ENCODE peak calls at places on chromosomes 2 and 18, in eight cellular contexts. One of them, this sample, is unnamed.

GRCh38 chr18:27108842-27109241 is 76.3 kb downstream of the CHST9 start:
- DNase-seq in brain microvascular endothelial cell: no peak
- DNase-seq in ovary: no peak
- DNase-seq in body of pancreas: no peak
- DNase-seq in astrocyte of the spinal cord: no peak
- DNase-seq in GM20000: no peak
- DNase-seq in transverse colon: no peak
- DNase-seq in progenitor cell of endocrine pancreas: no peak
- DNase-seq in this sample: no peak

GRCh38 chr2:29115797-29116781 is 874 bp downstream of the CLIP4 start:
- DNase-seq in brain microvascular endothelial cell: peak; percentile 75
- DNase-seq in ovary: peak; percentile 58
- DNase-seq in body of pancreas: peak; percentile 61
- DNase-seq in astrocyte of the spinal cord: peak; percentile 74
- DNase-seq in GM20000: peak; percentile 76
- DNase-seq in transverse colon: peak; percentile 71
- DNase-seq in progenitor cell of endocrine pancreas: peak; percentile 17
- DNase-seq in this sample: peak; percentile 80

GRCh38 chr18:13240060-13240725 is 21.6 kb downstream of the LDLRAD4 start:
- DNase-seq in brain microvascular endothelial cell: no peak
- DNase-seq in ovary: no peak
- DNase-seq in body of pancreas: no peak
- DNase-seq in astrocyte of the spinal cord: no peak
- DNase-seq in GM20000: no peak
- DNase-seq in transverse colon: no peak
- DNase-seq in progenitor cell of endocrine pancreas: no peak
- DNase-seq in this sample: no peak

GRCh38 chr18:78970774-78971333 is 8.8 kb upstream of the SALL3 start:
- DNase-seq in brain microvascular endothelial cell: no peak
- DNase-seq in ovary: no peak
- DNase-seq in body of pancreas: no peak
- DNase-seq in astrocyte of the spinal cord: no peak
- DNase-seq in GM20000: no peak
- DNase-seq in transverse colon: no peak
- DNase-seq in progenitor cell of endocrine pancreas: no peak
- DNase-seq in this sample: no peak

GRCh38 chr2:98730053-98730850 is 680 bp downstream of the MGAT4A start:
- DNase-seq in brain microvascular endothelial cell: no peak
- DNase-seq in ovary: no peak
- DNase-seq in body of pancreas: peak; percentile 80
- DNase-seq in astrocyte of the spinal cord: no peak
- DNase-seq in GM20000: no peak
- DNase-seq in transverse colon: peak; percentile 70
- DNase-seq in progenitor cell of endocrine pancreas: peak; percentile 27
- DNase-seq in this sample: peak; percentile 50

GRCh38 chr2:239964399-239965185 is 60.5 kb downstream of the NDUFA10 start:
- DNase-seq in brain microvascular endothelial cell: no peak
- DNase-seq in ovary: peak; percentile 6
- DNase-seq in body of pancreas: no peak
- DNase-seq in astrocyte of the spinal cord: no peak
- DNase-seq in GM20000: no peak
- DNase-seq in transverse colon: no peak
- DNase-seq in progenitor cell of endocrine pancreas: no peak
- DNase-seq in this sample: no peak

GRCh38 chr2:113219889-113220641 is 46.3 kb downstream of the PSD4 start:
- DNase-seq in brain microvascular endothelial cell: peak; percentile 27
- DNase-seq in ovary: no peak
- DNase-seq in body of pancreas: peak; percentile 74
- DNase-seq in astrocyte of the spinal cord: peak; percentile 58
- DNase-seq in GM20000: no peak
- DNase-seq in transverse colon: peak; percentile 84
- DNase-seq in progenitor cell of endocrine pancreas: no peak
- DNase-seq in this sample: peak; percentile 62

GRCh38 chr2:26649322-26649721 is 8.2 kb upstream of the CIB4 start:
- DNase-seq in brain microvascular endothelial cell: no peak
- DNase-seq in ovary: no peak
- DNase-seq in body of pancreas: no peak
- DNase-seq in astrocyte of the spinal cord: no peak
- DNase-seq in GM20000: no peak
- DNase-seq in transverse colon: no peak
- DNase-seq in progenitor cell of endocrine pancreas: peak; percentile 0
- DNase-seq in this sample: no peak

DNA sequence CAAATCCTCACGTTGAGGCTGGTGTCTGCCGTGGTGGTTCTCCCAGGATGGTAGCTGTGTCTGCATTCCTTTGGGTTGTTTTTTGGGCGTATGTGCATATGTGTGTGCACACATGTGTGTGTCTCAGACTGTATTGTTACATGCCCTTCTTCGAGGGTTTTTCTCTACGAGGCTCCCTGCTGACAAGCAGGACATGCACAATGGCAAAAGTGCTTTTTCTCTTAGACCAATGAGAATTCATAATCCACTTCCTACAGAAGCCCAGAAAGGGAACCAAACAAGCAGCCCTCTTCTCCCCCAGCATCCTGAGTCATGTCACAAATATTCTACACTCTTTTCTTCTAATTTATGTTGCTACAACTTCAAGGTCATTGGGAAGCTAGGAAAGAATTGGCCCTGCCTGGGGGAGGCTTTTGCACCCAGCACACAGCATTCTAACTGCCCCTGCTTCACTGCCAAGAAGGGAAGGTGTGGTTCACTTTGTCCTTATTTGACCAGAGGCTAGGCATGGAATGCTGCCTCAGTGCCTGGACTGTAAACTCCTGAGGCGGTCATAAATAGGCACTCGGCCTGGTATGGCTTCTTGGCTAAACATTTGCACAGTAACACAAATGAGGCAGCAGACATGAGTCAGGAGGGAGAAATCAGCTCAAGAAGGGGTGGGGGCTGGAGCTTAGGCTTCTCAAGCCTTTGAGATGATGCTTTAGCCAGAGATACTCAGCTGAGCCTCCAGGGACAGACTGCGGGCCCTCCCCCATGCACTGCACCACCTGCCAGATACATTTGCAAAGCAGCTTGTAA is 92.6 kb upstream of the KLF7 start:
- DNase-seq in brain microvascular endothelial cell: peak; percentile 97
- DNase-seq in ovary: peak; percentile 75
- DNase-seq in body of pancreas: peak; percentile 38
- DNase-seq in astrocyte of the spinal cord: peak; percentile 99
- DNase-seq in GM20000: no peak
- DNase-seq in transverse colon: peak; percentile 78
- DNase-seq in progenitor cell of endocrine pancreas: no peak
- DNase-seq in this sample: peak; percentile 63
- TF ChIP-seq CTCF in brain microvascular endothelial cell: peak; percentile 28
- TF ChIP-seq CTCF in ovary: no peak
- TF ChIP-seq CTCF in body of pancreas: no peak
- TF ChIP-seq CTCF in astrocyte of the spinal cord: no peak
- TF ChIP-seq CTCF in GM20000: no peak
- TF ChIP-seq CTCF in transverse colon: peak; percentile 35
- TF ChIP-seq CTCF in progenitor cell of endocrine pancreas: no peak
- TF ChIP-seq CTCF in this sample: no peak

DNA sequence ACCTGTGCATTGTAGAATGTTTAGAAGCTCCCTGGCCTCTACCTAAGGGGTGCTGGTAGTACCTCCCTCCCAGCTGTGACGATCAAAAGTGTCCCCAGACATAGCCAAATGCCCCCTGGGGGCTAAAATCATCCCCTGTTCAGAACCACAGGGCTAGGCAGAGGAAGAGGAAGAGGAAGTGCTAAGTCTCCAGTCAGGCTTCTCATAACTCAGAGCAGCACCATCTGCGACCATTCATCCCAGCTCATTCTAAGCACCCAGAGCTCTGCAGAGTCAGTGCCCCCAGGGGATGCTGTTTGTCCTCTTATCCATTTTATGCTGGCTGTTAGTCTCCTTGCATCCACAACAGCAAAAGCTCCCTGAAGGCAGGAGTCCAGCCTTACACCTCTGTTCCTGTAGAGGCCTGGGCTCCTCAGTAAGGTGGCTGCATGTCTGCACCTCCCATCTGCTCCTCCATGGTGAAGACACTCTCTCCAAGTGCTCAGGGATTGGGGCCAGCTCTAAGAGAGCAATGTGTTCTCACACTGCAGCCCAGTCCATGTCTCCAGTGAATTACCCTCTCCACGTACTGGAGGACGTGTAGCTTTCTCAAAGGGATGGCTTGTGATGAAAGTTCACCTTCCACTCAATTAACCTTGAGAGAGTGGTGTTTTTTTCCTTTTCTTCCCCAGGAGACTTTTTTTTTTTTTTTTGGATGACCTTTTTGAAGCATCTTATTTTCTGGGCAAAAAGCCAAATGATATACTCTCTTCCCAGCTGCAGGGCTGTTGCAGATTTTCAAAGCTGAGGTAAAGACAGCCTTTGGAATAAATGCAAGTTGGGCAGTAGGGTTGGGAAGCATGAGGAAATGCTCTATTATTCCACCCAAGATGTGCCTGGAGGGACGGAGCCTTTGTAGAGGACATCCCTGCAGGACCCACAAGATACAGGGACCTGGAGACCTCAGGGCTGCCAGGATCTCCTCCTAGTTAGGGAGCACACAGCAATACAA is 158.9 kb upstream of the SLC14A2 start:
- DNase-seq in brain microvascular endothelial cell: no peak
- DNase-seq in ovary: peak; percentile 18
- DNase-seq in body of pancreas: peak; percentile 4
- DNase-seq in astrocyte of the spinal cord: no peak
- DNase-seq in GM20000: no peak
- DNase-seq in transverse colon: no peak
- DNase-seq in progenitor cell of endocrine pancreas: no peak
- DNase-seq in this sample: no peak
- TF ChIP-seq CTCF in brain microvascular endothelial cell: no peak
- TF ChIP-seq CTCF in ovary: no peak
- TF ChIP-seq CTCF in body of pancreas: no peak
- TF ChIP-seq CTCF in astrocyte of the spinal cord: no peak
- TF ChIP-seq CTCF in GM20000: no peak
- TF ChIP-seq CTCF in transverse colon: no peak
- TF ChIP-seq CTCF in progenitor cell of endocrine pancreas: no peak
- TF ChIP-seq CTCF in this sample: no peak

GRCh38 chr18:50508228-50508627 is 51.7 kb upstream of the MAPK4 start:
- DNase-seq in brain microvascular endothelial cell: no peak
- DNase-seq in ovary: no peak
- DNase-seq in body of pancreas: no peak
- DNase-seq in astrocyte of the spinal cord: no peak
- DNase-seq in GM20000: no peak
- DNase-seq in transverse colon: no peak
- DNase-seq in progenitor cell of endocrine pancreas: no peak
- DNase-seq in this sample: no peak

GRCh38 chr18:50509012-50509411 is 50.9 kb upstream of the MAPK4 start:
- DNase-seq in brain microvascular endothelial cell: no peak
- DNase-seq in ovary: no peak
- DNase-seq in body of pancreas: no peak
- DNase-seq in astrocyte of the spinal cord: no peak
- DNase-seq in GM20000: no peak
- DNase-seq in transverse colon: no peak
- DNase-seq in progenitor cell of endocrine pancreas: no peak
- DNase-seq in this sample: no peak

GRCh38 chr18:50506362-50506761 is 53.5 kb upstream of the MAPK4 start:
- DNase-seq in brain microvascular endothelial cell: no peak
- DNase-seq in ovary: no peak
- DNase-seq in body of pancreas: no peak
- DNase-seq in astrocyte of the spinal cord: no peak
- DNase-seq in GM20000: no peak
- DNase-seq in transverse colon: no peak
- DNase-seq in progenitor cell of endocrine pancreas: no peak
- DNase-seq in this sample: no peak

DNA sequence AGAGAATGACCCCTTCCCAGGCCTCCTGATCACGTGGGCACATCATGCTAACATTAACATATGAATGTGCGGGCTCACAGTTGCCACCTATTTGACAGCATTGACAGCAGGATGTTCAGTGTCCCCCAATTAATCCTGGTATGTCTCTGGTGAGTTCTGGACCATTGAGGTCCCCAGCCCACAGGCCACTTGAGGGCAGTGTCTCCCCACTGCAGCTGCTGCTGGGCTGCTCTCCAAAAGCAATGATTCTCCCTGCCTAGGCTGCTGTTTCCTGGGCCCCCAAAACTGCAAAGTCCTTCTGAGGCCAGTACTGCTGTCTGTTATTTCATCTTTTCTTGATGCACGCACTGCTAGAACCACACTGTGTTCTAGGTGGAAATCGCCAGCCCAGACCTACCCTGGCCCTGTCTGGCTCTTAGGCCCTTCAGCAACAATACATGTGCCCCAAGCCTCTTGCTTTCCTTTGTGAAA is 52.7 kb upstream of the MAPK4 start:
- DNase-seq in brain microvascular endothelial cell: peak; percentile 14
- DNase-seq in ovary: peak; percentile 30
- DNase-seq in body of pancreas: peak; percentile 52
- DNase-seq in astrocyte of the spinal cord: no peak
- DNase-seq in GM20000: peak; percentile 29
- DNase-seq in transverse colon: peak; percentile 46
- DNase-seq in progenitor cell of endocrine pancreas: peak; percentile 41
- DNase-seq in this sample: no peak
- TF ChIP-seq CTCF in brain microvascular endothelial cell: peak; percentile 55
- TF ChIP-seq CTCF in ovary: no peak
- TF ChIP-seq CTCF in body of pancreas: peak; percentile 64
- TF ChIP-seq CTCF in astrocyte of the spinal cord: peak; percentile 42
- TF ChIP-seq CTCF in GM20000: peak; percentile 26
- TF ChIP-seq CTCF in transverse colon: peak; percentile 62
- TF ChIP-seq CTCF in progenitor cell of endocrine pancreas: peak; percentile 83
- TF ChIP-seq CTCF in this sample: peak; percentile 11

GRCh38 chr2:238306680-238306998 is 13.7 kb upstream of the TRAF3IP1 start:
- DNase-seq in brain microvascular endothelial cell: no peak
- DNase-seq in ovary: no peak
- DNase-seq in body of pancreas: no peak
- DNase-seq in astrocyte of the spinal cord: no peak
- DNase-seq in GM20000: no peak
- DNase-seq in transverse colon: no peak
- DNase-seq in progenitor cell of endocrine pancreas: no peak
- DNase-seq in this sample: no peak

GRCh38 chr2:238304116-238304515 is 15.7 kb upstream of the PER2 start:
- DNase-seq in brain microvascular endothelial cell: no peak
- DNase-seq in ovary: no peak
- DNase-seq in body of pancreas: no peak
- DNase-seq in astrocyte of the spinal cord: no peak
- DNase-seq in GM20000: no peak
- DNase-seq in transverse colon: no peak
- DNase-seq in progenitor cell of endocrine pancreas: no peak
- DNase-seq in this sample: no peak

GRCh38 chr2:238305965-238306679 is 14.2 kb upstream of the TRAF3IP1 start:
- DNase-seq in brain microvascular endothelial cell: no peak
- DNase-seq in ovary: no peak
- DNase-seq in body of pancreas: no peak
- DNase-seq in astrocyte of the spinal cord: no peak
- DNase-seq in GM20000: no peak
- DNase-seq in transverse colon: peak; percentile 53
- DNase-seq in progenitor cell of endocrine pancreas: no peak
- DNase-seq in this sample: no peak

GRCh38 chr2:238302751-238303150 is 14.3 kb upstream of the PER2 start:
- DNase-seq in brain microvascular endothelial cell: no peak
- DNase-seq in ovary: no peak
- DNase-seq in body of pancreas: no peak
- DNase-seq in astrocyte of the spinal cord: no peak
- DNase-seq in GM20000: no peak
- DNase-seq in transverse colon: no peak
- DNase-seq in progenitor cell of endocrine pancreas: no peak
- DNase-seq in this sample: no peak

DNA sequence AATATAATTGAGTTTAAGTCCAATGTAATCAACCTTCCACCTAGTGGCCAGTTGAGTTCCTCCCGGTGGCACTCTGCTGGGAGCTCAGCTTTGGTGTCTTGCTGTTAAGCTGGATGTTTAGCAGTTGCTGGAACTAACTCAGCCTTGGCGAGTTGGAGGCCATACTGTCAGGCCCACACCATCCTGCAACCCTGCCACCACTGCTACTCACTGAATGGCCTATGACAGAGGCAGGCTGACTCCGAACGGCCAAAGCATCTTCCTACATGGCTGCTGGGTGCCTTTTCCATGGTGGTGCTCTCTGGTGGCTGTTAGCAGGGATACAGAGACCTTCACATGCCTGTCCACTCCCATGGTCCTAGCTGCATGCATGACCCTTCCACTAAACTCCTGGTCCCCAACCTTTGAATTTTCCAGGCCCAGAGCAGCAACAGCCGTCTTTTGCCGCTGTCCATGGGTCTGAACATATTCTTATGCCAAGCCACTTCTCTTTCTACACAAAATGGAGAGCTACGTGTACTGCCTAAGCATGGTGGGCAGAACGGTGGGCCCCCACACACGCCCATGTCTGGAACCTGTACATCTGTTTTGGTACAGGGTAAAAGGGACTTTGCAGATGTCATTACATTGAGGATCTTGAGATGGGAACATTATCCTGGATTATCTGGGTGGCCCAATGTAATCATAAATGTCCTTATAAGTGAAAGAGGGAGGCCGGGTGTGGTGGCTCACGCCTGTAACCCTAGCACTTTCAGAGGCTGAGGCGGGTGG is 15.0 kb upstream of the TRAF3IP1 start:
- DNase-seq in brain microvascular endothelial cell: no peak
- DNase-seq in ovary: no peak
- DNase-seq in body of pancreas: no peak
- DNase-seq in astrocyte of the spinal cord: no peak
- DNase-seq in GM20000: no peak
- DNase-seq in transverse colon: no peak
- DNase-seq in progenitor cell of endocrine pancreas: no peak
- DNase-seq in this sample: no peak
- TF ChIP-seq CTCF in brain microvascular endothelial cell: peak; percentile 51
- TF ChIP-seq CTCF in ovary: no peak
- TF ChIP-seq CTCF in body of pancreas: no peak
- TF ChIP-seq CTCF in astrocyte of the spinal cord: peak; percentile 34
- TF ChIP-seq CTCF in GM20000: no peak
- TF ChIP-seq CTCF in transverse colon: peak; percentile 57
- TF ChIP-seq CTCF in progenitor cell of endocrine pancreas: peak; percentile 48
- TF ChIP-seq CTCF in this sample: no peak